ENCODE peak calls at places on chromosomes 13 and 19, in four cellular contexts. I, T, O and K are unnamed samples.

GRCh38 chr19:30703645-30704044 is 331.5 kb downstream of the ZNF536 start:
- DNase-seq in I (no peak), T (no peak), O (no peak), K (no peak)

GRCh38 chr13:78137404-78138142 is 218.9 kb upstream of the EDNRB start:
- DNase-seq in I (peak), T (peak), O (peak), K (peak)

GRCh38 chr13:38941353-38941945 is 49.2 kb downstream of the STOML3 start:
- DNase-seq in I (no peak), T (no peak), O (no peak), K (no peak)

GRCh38 chr19:2517881-2518601 is 42.1 kb downstream of the GADD45B start:
- DNase-seq in I (no peak), T (no peak), O (no peak), K (no peak)

GRCh38 chr19:57512845-57513244 is 13.1 kb downstream of the ZNF773 start:
- DNase-seq in I (no peak), T (no peak), O (no peak), K (no peak)

GRCh38 chr19:498977-499623 is 2.8 kb downstream of the MADCAM1 start:
- DNase-seq in I (no peak), T (no peak), O (no peak), K (no peak)

GRCh38 chr13:101941095-101941777 is 460.6 kb downstream of the FGF14 start:
- DNase-seq in I (no peak), T (peak), O (no peak), K (no peak)

GRCh38 chr19:46112527-46112926 is 12.0 kb downstream of the IGFL3 start:
- DNase-seq in I (no peak), T (no peak), O (no peak), K (no peak)

GRCh38 chr19:32735936-32736335 is 16.4 kb downstream of the TDRD12 start:
- DNase-seq in I (no peak), T (no peak), O (no peak), K (no peak)

GRCh38 chr19:38263696-38264485 is 482 bp upstream of the SPINT2 start:
- DNase-seq in I (no peak), T (peak), O (peak), K (peak)

GRCh38 chr19:19050731-19051130 is 13.1 kb upstream of the SLC25A42 start:
- DNase-seq in I (no peak), T (no peak), O (no peak), K (no peak)

GRCh38 chr19:52473655-52474350 is 20.4 kb downstream of the ZNF578 start:
- DNase-seq in I (no peak), T (no peak), O (no peak), K (no peak)

GRCh38 chr19:7986321-7987083 is 18.9 kb downstream of the ELAVL1 start:
- DNase-seq in I (no peak), T (no peak), O (no peak), K (no peak)

GRCh38 chr13:112465251-112466131 is 89.3 kb downstream of the SPACA7 start:
- DNase-seq in I (no peak), T (no peak), O (no peak), K (no peak)

DNA sequence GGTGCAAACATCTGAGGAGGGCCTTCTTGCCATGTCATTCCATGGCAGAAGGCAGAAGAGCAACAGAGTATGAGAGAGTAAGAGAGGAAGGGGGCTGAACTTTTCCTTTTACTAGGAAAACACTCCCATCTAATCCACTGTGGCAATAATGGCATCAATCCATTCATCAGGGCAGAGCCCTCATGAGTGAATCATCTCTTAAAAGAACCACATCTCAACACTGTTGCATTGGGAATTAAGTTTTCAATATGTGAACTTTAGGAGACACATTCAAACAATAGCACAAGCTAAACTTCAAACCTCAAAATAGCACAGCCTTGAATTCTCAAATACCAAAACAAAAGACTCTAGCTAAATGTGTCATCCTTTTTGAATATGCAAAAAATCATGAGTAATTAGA is 264.5 kb downstream of the KCTD12 start:
- DNase-seq in I (no peak), T (no peak), O (no peak), K (no peak)
- TF ChIP-seq FOXJ3 in I (no peak), T (no peak), O (no peak), K (no peak)

DNA sequence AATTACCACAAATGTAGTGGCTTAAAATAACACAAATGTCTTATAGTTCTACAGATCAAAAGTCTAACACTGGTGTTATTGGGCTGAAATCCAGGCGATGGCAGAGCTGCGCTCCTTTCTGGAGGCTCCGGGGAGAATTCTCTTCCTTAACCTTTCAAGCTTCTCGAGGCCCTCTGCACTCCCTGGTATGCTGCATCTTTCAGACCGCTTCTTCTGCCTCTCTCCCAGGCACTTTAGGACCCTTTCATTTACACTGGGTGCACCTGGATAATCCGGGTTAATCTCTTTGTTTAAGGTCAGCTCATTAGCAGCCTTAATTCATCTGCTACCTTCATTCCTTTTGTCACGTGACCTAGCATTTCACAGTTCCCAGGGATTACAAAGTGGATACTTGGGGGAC is 211.3 kb upstream of the RFC3 start:
- DNase-seq in I (no peak), T (no peak), O (no peak), K (peak)
- TF ChIP-seq FOXJ3 in I (no peak), T (no peak), O (no peak), K (no peak)

GRCh38 chr13:20964904-20965303 is 62.4 kb upstream of the XPO4 start:
- DNase-seq in I (no peak), T (no peak), O (no peak), K (no peak)
- TF ChIP-seq FOXJ3 in I (no peak), T (no peak), O (no peak), K (no peak)

GRCh38 chr13:98798849-98799645 is 46.6 kb upstream of the SLC15A1 start:
- DNase-seq in I (no peak), T (no peak), O (peak), K (no peak)
- TF ChIP-seq FOXJ3 in I (no peak), T (no peak), O (no peak), K (no peak)

GRCh38 chr13:66353664-66354063 is 876.5 kb downstream of the PCDH9 start:
- DNase-seq in I (peak), T (no peak), O (no peak), K (no peak)
- TF ChIP-seq FOXJ3 in I (no peak), T (no peak), O (no peak), K (no peak)

GRCh38 chr13:42348576-42348975 is 76.6 kb downstream of the AKAP11 start:
- DNase-seq in I (no peak), T (no peak), O (no peak), K (no peak)
- TF ChIP-seq FOXJ3 in I (no peak), T (no peak), O (no peak), K (no peak)

GRCh38 chr19:50204081-50204428 is 633 bp downstream of the MYH14 start:
- DNase-seq in I (no peak), T (no peak), O (no peak), K (no peak)

GRCh38 chr19:50204811-50205675 is 1.6 kb downstream of the MYH14 start:
- DNase-seq in I (no peak), T (peak), O (peak), K (peak)

GRCh38 chr19:50206191-50206590 is 2.8 kb downstream of the MYH14 start:
- DNase-seq in I (no peak), T (no peak), O (no peak), K (no peak)

GRCh38 chr19:50207730-50208129 is 4.3 kb downstream of the MYH14 start:
- DNase-seq in I (no peak), T (no peak), O (no peak), K (no peak)

DNA sequence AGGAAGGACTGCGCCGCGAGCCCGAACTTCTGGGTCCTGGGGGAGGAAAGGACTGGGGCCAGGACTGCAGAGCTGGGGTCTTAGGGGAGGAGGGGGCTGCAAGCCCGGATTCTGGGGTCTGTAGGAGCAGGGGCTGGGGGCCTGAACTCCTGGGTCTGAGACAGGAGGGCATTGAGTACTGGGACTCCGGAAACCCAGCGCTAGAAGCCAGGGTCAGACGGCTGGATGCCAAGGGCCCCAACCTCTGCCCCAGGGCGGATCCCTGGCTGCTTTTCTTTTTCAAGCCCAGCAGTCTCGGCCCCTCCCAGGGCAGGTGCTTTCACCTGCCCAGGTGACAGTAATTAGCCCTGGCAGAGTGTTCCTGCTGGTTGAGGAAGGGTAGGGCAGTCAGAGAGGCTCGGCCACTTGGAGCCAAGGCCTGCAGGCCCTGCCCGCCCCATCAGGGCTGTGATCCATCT is 2.3 kb downstream of the MYH14 start:
- DNase-seq in I (no peak), T (no peak), O (no peak), K (peak)
- TF ChIP-seq FOXJ3 in I (no peak), T (no peak), O (no peak), K (no peak)

DNA sequence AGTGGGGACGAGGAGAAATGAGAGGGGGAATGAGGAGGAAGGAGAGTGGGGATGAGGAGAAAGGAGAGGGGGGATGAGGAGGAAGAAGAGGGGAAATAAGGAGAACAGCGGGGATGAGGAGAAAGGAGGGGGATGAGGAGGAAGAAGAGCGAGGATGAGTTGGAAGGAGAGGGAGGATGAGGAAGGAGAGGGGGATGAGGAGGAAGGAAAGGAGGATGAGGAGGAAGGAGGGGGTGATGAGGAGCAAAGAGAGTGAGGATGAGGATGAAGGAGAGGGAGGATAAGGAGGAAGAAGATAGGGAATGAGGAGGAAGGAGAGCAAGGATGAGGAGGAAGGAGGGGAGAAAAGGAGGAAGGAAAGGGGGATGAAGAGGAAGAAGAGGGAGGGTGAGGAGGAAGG is 14.0 kb upstream of the VSTM2B start:
- DNase-seq in I (no peak), T (no peak), O (no peak), K (no peak)
- TF ChIP-seq FOXJ3 in I (no peak), T (no peak), O (no peak), K (no peak)

DNA sequence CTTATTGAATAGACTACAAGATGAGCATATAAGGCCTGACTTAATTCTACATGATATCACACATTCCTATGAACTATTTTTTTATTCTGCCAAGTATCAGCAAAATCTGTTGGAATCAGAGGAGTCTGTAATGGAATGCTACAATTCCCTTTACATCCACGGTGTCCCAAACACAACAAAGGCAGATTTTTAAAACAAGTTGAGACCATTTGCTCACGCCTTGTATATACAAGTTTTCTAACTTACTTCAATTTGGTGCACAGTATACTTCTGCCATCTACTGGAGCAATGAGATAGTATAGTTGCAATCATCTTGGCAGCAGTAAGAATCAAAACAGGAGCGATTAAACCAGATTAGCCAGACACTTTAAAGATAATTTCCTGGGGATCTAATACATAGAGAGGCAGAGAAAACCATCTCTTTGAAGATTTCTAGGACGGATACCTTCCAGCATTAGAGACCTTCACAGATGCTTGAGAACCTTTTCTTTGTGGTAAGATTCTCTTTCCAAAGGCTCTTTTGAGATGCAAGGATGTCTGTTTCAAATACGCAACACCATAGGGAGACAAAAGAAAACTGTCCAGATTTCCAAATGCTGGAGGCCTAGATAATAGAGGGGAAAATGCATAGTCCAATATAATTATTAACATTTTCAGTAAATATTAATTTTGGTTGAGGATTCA is 302.0 kb upstream of the MIR17HG start:
- DNase-seq in I (peak), T (peak), O (no peak), K (no peak)
- TF ChIP-seq FOXJ3 in I (no peak), T (no peak), O (no peak), K (no peak)

GRCh38 chr13:100140441-100140840 is 51.5 kb downstream of the PCCA start:
- DNase-seq in I (no peak), T (no peak), O (no peak), K (no peak)

GRCh38 chr13:100139822-100140221 is 50.9 kb downstream of the PCCA start:
- DNase-seq in I (no peak), T (no peak), O (peak), K (no peak)

DNA sequence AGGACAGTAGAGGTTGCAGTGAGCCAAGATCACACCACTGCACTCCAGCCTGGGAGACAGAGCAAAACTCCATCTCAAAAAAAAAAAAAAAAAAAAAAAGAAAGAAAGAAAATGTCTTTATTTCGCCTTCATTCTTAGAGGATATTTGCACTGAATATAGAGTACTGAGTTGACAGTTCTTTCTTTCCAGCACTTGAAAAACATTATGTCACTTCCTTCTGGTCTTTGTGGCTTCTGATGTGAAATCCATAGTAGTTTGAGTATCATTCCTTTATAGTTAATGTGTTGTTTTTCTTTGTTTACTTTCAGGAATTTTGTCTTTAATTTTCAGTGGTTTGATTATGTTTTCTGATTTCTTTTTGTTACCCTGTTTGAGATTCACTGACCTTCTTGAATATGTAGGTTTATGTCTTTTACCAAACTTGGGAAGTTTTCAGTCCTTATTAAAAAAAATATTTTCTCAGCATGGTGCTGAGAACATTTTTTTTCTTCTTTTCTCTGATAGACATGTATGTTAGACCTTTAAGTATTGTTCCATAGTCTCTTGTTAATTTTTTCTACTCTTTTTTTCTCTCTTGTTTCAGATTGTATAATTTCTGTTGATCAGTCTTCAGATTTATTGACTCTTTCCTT is 50.1 kb downstream of the PCCA start:
- DNase-seq in I (no peak), T (no peak), O (no peak), K (no peak)
- TF ChIP-seq FOXJ3 in I (no peak), T (no peak), O (no peak), K (no peak)